ENCODE peak calls at places on chromosomes 7 and 10, in ten cellular contexts. E is stimulated activated CD8-positive, alpha-beta memory T cell treated with anti-CD3 and anti-CD28 coated beads, Interleukin-7, amount 100 ng/mL, for 1 hour; L is stimulated activated CD4-positive, alpha-beta T cell treated with anti-CD3 and anti-CD28 coated beads, TNF-alpha, amount 100 ng/mL, for 1 hour; T is activated CD8-positive, alpha-beta memory T cell treated with anti-CD3 and anti-CD28 coated beads, Interleukin-2, amount 50 U/mL, for 4 hours; Y is skeletal muscle cell; X is hepatocyte; R is fibroblast of the conjunctiva; V is GM23248; B is NCI-H1436; P is NCI-H2227 treated with DMSO at 0.1 percent for 48 hours. Z is an unnamed sample.

GRCh38 chr7:142331941-142332340 is 74.1 kb upstream of the PRSS58 start:
- DNase-seq in E (no peak), L (no peak), T (no peak), Y (no peak), X (no peak), R (no peak), V (no peak), B (no peak), P (no peak), Z (no peak)

GRCh38 chr10:132994371-132994796 is 52.0 kb upstream of the CFAP46 start:
- DNase-seq in E (no peak), L (no peak), T (no peak), Y (no peak), X (no peak), R (no peak), V (peak), B (no peak), P (no peak), Z (no peak)

GRCh38 chr10:98638920-98639319 is 192.2 kb upstream of the HPS1 start:
- DNase-seq in E (no peak), L (no peak), T (no peak), Y (no peak), X (no peak), R (no peak), V (no peak), B (no peak), P (no peak), Z (no peak)

GRCh38 chr7:148336411-148336810 is 254.2 kb upstream of the C7orf33 start:
- DNase-seq in E (no peak), L (no peak), T (no peak), Y (no peak), X (no peak), R (no peak), V (no peak), B (no peak), P (no peak), Z (no peak)

GRCh38 chr10:14146005-14146404 is 184.7 kb downstream of the FRMD4A start:
- DNase-seq in E (no peak), L (no peak), T (no peak), Y (peak), X (no peak), R (no peak), V (peak), B (no peak), P (no peak), Z (no peak)

GRCh38 chr7:24786941-24787340 is 29.7 kb upstream of the GSDME start:
- DNase-seq in E (no peak), L (no peak), T (no peak), Y (peak), X (no peak), R (peak), V (peak), B (no peak), P (no peak), Z (no peak)

GRCh38 chr10:97321032-97321806 is 2.1 kb downstream of the FRAT1 start:
- DNase-seq in E (no peak), L (no peak), T (no peak), Y (no peak), X (peak), R (no peak), V (no peak), B (peak), P (peak), Z (no peak)

GRCh38 chr7:1844336-1844955 is 174.4 kb downstream of the ELFN1 start:
- DNase-seq in E (no peak), L (no peak), T (peak), Y (no peak), X (no peak), R (no peak), V (no peak), B (no peak), P (no peak), Z (no peak)

GRCh38 chr7:23594879-23595604 is 2.1 kb upstream of the CCDC126 start:
- DNase-seq in E (no peak), L (no peak), T (no peak), Y (no peak), X (no peak), R (no peak), V (no peak), B (no peak), P (no peak), Z (no peak)

GRCh38 chr10:14396441-14397048 is 65.8 kb upstream of the FRMD4A start:
- DNase-seq in E (no peak), L (no peak), T (no peak), Y (no peak), X (no peak), R (peak), V (peak), B (no peak), P (no peak), Z (no peak)

GRCh38 chr7:137213744-137214143 is 129.8 kb downstream of the PTN start:
- DNase-seq in E (no peak), L (no peak), T (no peak), Y (no peak), X (no peak), R (no peak), V (no peak), B (no peak), P (no peak), Z (no peak)

GRCh38 chr7:94252124-94252523 is 142.6 kb upstream of the COL1A2 start:
- DNase-seq in E (no peak), L (no peak), T (no peak), Y (no peak), X (no peak), R (no peak), V (no peak), B (no peak), P (no peak), Z (no peak)

GRCh38 chr10:33042565-33042964 is 84.5 kb upstream of the ITGB1 start:
- DNase-seq in E (no peak), L (no peak), T (no peak), Y (no peak), X (no peak), R (no peak), V (no peak), B (no peak), P (no peak), Z (no peak)

GRCh38 chr7:43902542-43903054 is 3.8 kb downstream of the URGCP start:
- DNase-seq in E (no peak), L (no peak), T (no peak), Y (no peak), X (no peak), R (no peak), V (no peak), B (no peak), P (no peak), Z (no peak)

GRCh38 chr10:128180843-128181242 is 54.6 kb upstream of the MKI67 start:
- DNase-seq in E (peak), L (no peak), T (peak), Y (no peak), X (no peak), R (no peak), V (no peak), B (no peak), P (no peak), Z (no peak)

Z was measured in CMK.